ENCODE peak calls at places on chromosome 22, in eight cellular contexts. Z is HFFc6; L is heart left ventricle; H is stimulated activated CD4-positive, alpha-beta T cell treated with anti-CD3 and anti-CD28 coated beads, Interleukin-4, amount 100 ng/mL, for 48 hours; K is iris pigment epithelial cell; G is caudate nucleus; J is NCI-H1105 treated with DMSO at 0.1 percent for 48 hours; Y is NCI-H146. Q is an unnamed sample.
A peak's percentile ranks its signal among the peaks of the same experiment; 100 is the strongest.

GRCh38 chr22:43882122-43882767 is 9.6 kb downstream of the PNPLA5 start:
- DNase-seq in Z (no peak), L (no peak), H (no peak), K (no peak), G (no peak), J (no peak), Y (no peak), Q (no peak)

GRCh38 chr22:27726726-27727449 is 74.7 kb downstream of the MN1 start:
- DNase-seq in Z (no peak), L (peak; percentile 88), H (no peak), K (peak; percentile 51), G (no peak), J (no peak), Y (no peak), Q (no peak)

GRCh38 chr22:28268845-28269244 is 349.8 kb upstream of the PITPNB start:
- DNase-seq in Z (no peak), L (peak; percentile 38), H (no peak), K (no peak), G (no peak), J (no peak), Y (no peak), Q (no peak)

GRCh38 chr22:18998998-18999397 is 62.9 kb upstream of the PRODH start:
- DNase-seq in Z (no peak), L (no peak), H (peak; percentile 18), K (no peak), G (no peak), J (no peak), Y (no peak), Q (no peak)

GRCh38 chr22:50057292-50057867 is 718 bp downstream of the TTLL8 start:
- DNase-seq in Z (no peak), L (peak; percentile 14), H (no peak), K (no peak), G (no peak), J (no peak), Y (no peak), Q (no peak)

GRCh38 chr22:50403701-50404101 is 60.6 kb downstream of the PPP6R2 start:
- DNase-seq in Z (no peak), L (peak; percentile 63), H (no peak), K (no peak), G (no peak), J (peak; percentile 57), Y (no peak), Q (no peak)

GRCh38 chr22:32462452-32462851 is 1.8 kb downstream of the BPIFC start:
- DNase-seq in Z (no peak), L (no peak), H (no peak), K (no peak), G (no peak), J (no peak), Y (no peak), Q (no peak)

GRCh38 chr22:25488244-25489020 is 76.0 kb upstream of the GRK3 start:
- DNase-seq in Z (peak; percentile 27), L (peak; percentile 83), H (peak; percentile 44), K (peak; percentile 83), G (no peak), J (peak; percentile 41), Y (peak; percentile 88), Q (no peak)

GRCh38 chr22:39343259-39344045 is 6.3 kb upstream of the SYNGR1 start:
- DNase-seq in Z (peak; percentile 54), L (peak; percentile 56), H (peak; percentile 38), K (peak; percentile 63), G (no peak), J (peak; percentile 15), Y (peak; percentile 41), Q (no peak)

GRCh38 chr22:39556970-39557811 is 13.4 kb upstream of the CACNA1I start:
- DNase-seq in Z (no peak), L (no peak), H (no peak), K (peak; percentile 31), G (no peak), J (peak; percentile 13), Y (peak; percentile 42), Q (no peak)

GRCh38 chr22:18992543-18993198 is 56.6 kb upstream of the PRODH start:
- DNase-seq in Z (no peak), L (no peak), H (no peak), K (no peak), G (no peak), J (no peak), Y (no peak), Q (no peak)

GRCh38 chr22:43153916-43154315 is 2.6 kb downstream of the TSPO start:
- DNase-seq in Z (no peak), L (no peak), H (no peak), K (peak; percentile 44), G (no peak), J (no peak), Y (no peak), Q (no peak)

GRCh38 chr22:48855593-48856307 is 971.9 kb downstream of the BRD1 start:
- DNase-seq in Z (no peak), L (no peak), H (no peak), K (no peak), G (no peak), J (no peak), Y (no peak), Q (no peak)

GRCh38 chr22:20464096-20464614 is 26.5 kb upstream of the SCARF2 start:
- DNase-seq in Z (no peak), L (no peak), H (no peak), K (no peak), G (no peak), J (no peak), Y (no peak), Q (no peak)